ENCODE peak calls at places on chromosomes 16 and 17, in five cellular contexts. K, B, R, A and V are unnamed samples.

GRCh38 chr17:55341432-55341831 is 76.7 kb downstream of the HLF start:
- DNase-seq in K (no peak), B (no peak), R (no peak), A (no peak), V (no peak)

GRCh38 chr16:75762746-75763145 is 36.5 kb upstream of the CPHXL start:
- DNase-seq in K (no peak), B (no peak), R (no peak), A (no peak), V (no peak)

GRCh38 chr16:54050281-54051210 is 236.0 kb downstream of the IRX3 start:
- DNase-seq in K (no peak), B (no peak), R (no peak), A (no peak), V (peak)

GRCh38 chr17:79612468-79613194 is 1.8 kb upstream of the RBFOX3 start:
- DNase-seq in K (peak), B (no peak), R (peak), A (no peak), V (peak)

GRCh38 chr16:88810868-88811599 is 694 bp downstream of the APRT start:
- DNase-seq in K (peak), B (no peak), R (no peak), A (no peak), V (peak)

GRCh38 chr16:82935781-82936180 is 309.0 kb downstream of the CDH13 start:
- DNase-seq in K (peak), B (no peak), R (no peak), A (no peak), V (no peak)

GRCh38 chr16:79561729-79562128 is 38.8 kb downstream of the MAF start:
- DNase-seq in K (no peak), B (no peak), R (no peak), A (no peak), V (no peak)

GRCh38 chr17:48442819-48443218 is 12.8 kb upstream of the SKAP1 start:
- DNase-seq in K (no peak), B (no peak), R (no peak), A (no peak), V (peak)

GRCh38 chr16:55821210-55821609 is 11.7 kb downstream of the CES1 start:
- DNase-seq in K (no peak), B (no peak), R (no peak), A (no peak), V (no peak)

GRCh38 chr16:77637939-77638338 is 84.4 kb upstream of the NUDT7 start:
- DNase-seq in K (no peak), B (no peak), R (no peak), A (no peak), V (no peak)

GRCh38 chr17:39753514-39754160 is 15.9 kb downstream of the GRB7 start:
- DNase-seq in K (peak), B (no peak), R (peak), A (peak), V (peak)

GRCh38 chr17:65743313-65743665 is 181.8 kb upstream of the AXIN2 start:
- DNase-seq in K (no peak), B (no peak), R (no peak), A (no peak), V (no peak)

GRCh38 chr16:48105976-48106375 is 49.8 kb downstream of the ABCC12 start:
- DNase-seq in K (no peak), B (no peak), R (no peak), A (no peak), V (no peak)

GRCh38 chr17:50514936-50515702 is 6.9 kb downstream of the MYCBPAP start:
- DNase-seq in K (no peak), B (no peak), R (no peak), A (no peak), V (no peak)

GRCh38 chr16:3347586-3347985 is 8.1 kb upstream of the OR2C1 start:
- DNase-seq in K (no peak), B (no peak), R (no peak), A (no peak), V (no peak)

GRCh38 chr17:50542795-50543774 is 3.9 kb upstream of the SPATA20 start:
- DNase-seq in K (no peak), B (no peak), R (no peak), A (no peak), V (no peak)

GRCh38 chr16:54282202-54282922 is 4.2 kb downstream of the IRX3 start:
- DNase-seq in K (peak), B (no peak), R (peak), A (no peak), V (peak)

GRCh38 chr17:18968945-18969887 is 17.3 kb downstream of the SLC5A10 start:
- DNase-seq in K (no peak), B (no peak), R (no peak), A (no peak), V (peak)

GRCh38 chr17:41065829-41066624 is at the start of gene KRTAP2-4:
- DNase-seq in K (no peak), B (no peak), R (no peak), A (no peak), V (no peak)

GRCh38 chr17:74371653-74372147 is 4.4 kb downstream of the GPR142 start:
- DNase-seq in K (no peak), B (no peak), R (no peak), A (no peak), V (no peak)